ENCODE peak calls at places on chromosomes 16 and 17, in ten cellular contexts. B is GM23248; O is activated CD4-positive, alpha-beta T cell treated with anti-CD3 and anti-CD28 coated beads, Interleukin-2, amount 50 U/mL, for 48 hours; Q is endodermal cell; A is HEK293T; F is activated T-helper 1 cell treated with anti-CD3 and anti-CD28 coated beads, Interleukin-2, amount 50 U/mL, for 16 hours; X is K562; N is progenitor cell of endocrine pancreas; C is T-helper 1 cell; W is astrocyte of the hippocampus. I is an unnamed sample.

GRCh38 chr17:29590261-29590978 is 972 bp upstream of the GIT1 start:
- DNase-seq in B (peak; percentile 87), O (no peak), Q (no peak), A (no peak), F (no peak), X (no peak), N (no peak), C (no peak), W (peak; percentile 68), I (no peak)

GRCh38 chr17:6244796-6245195 is 174.6 kb downstream of the WSCD1 start:
- DNase-seq in B (no peak), O (no peak), Q (peak; percentile 43), A (no peak), F (no peak), X (no peak), N (no peak), C (no peak), W (no peak), I (no peak)

GRCh38 chr17:83069571-83069906 is 9.9 kb upstream of the METRNL start:
- DNase-seq in B (no peak), O (no peak), Q (no peak), A (no peak), F (no peak), X (no peak), N (no peak), C (no peak), W (no peak), I (no peak)

GRCh38 chr16:25823891-25824290 is 132.1 kb downstream of the HS3ST4 start:
- DNase-seq in B (peak; percentile 37), O (no peak), Q (no peak), A (no peak), F (no peak), X (no peak), N (no peak), C (no peak), W (peak; percentile 16), I (no peak)

GRCh38 chr17:40796846-40797245 is 2.9 kb downstream of the KRT28 start:
- DNase-seq in B (no peak), O (no peak), Q (peak; percentile 79), A (no peak), F (no peak), X (no peak), N (no peak), C (no peak), W (no peak), I (no peak)

GRCh38 chr16:86575754-86576557 is 2.4 kb upstream of the FOXL1 start:
- DNase-seq in B (peak; percentile 98), O (peak; percentile 65), Q (peak; percentile 98), A (peak; percentile 83), F (no peak), X (peak; percentile 94), N (peak; percentile 79), C (peak; percentile 29), W (peak; percentile 98), I (no peak)

GRCh38 chr17:869067-869466 is 86.9 kb downstream of the MRM3 start:
- DNase-seq in B (peak; percentile 92), O (no peak), Q (no peak), A (no peak), F (no peak), X (no peak), N (no peak), C (no peak), W (peak; percentile 65), I (no peak)

GRCh38 chr17:29747660-29748059 is 124.9 kb upstream of the CORO6 start:
- DNase-seq in B (no peak), O (no peak), Q (no peak), A (no peak), F (no peak), X (no peak), N (no peak), C (no peak), W (no peak), I (no peak)

GRCh38 chr17:57481901-57482300 is 225.6 kb downstream of the MSI2 start:
- DNase-seq in B (peak; percentile 96), O (no peak), Q (no peak), A (no peak), F (no peak), X (peak; percentile 32), N (no peak), C (no peak), W (peak; percentile 97), I (no peak)

GRCh38 chr16:71726491-71727319 is 2.2 kb upstream of the PHLPP2 start:
- DNase-seq in B (no peak), O (no peak), Q (no peak), A (no peak), F (no peak), X (no peak), N (no peak), C (no peak), W (no peak), I (no peak)

GRCh38 chr17:65698381-65699061 is 137.1 kb upstream of the AXIN2 start:
- DNase-seq in B (peak; percentile 36), O (no peak), Q (peak; percentile 71), A (no peak), F (no peak), X (no peak), N (no peak), C (no peak), W (peak; percentile 84), I (no peak)

GRCh38 chr16:19898924-19899604 is 14.4 kb upstream of the GPRC5B start:
- DNase-seq in B (peak; percentile 64), O (peak; percentile 52), Q (peak; percentile 89), A (peak; percentile 55), F (no peak), X (peak; percentile 59), N (peak; percentile 29), C (peak; percentile 7), W (peak; percentile 71), I (no peak)

GRCh38 chr16:11157143-11157542 is 98.9 kb downstream of the SOCS1 start:
- DNase-seq in B (no peak), O (no peak), Q (no peak), A (no peak), F (no peak), X (no peak), N (no peak), C (no peak), W (no peak), I (no peak)

GRCh38 chr16:1528921-1529537 is 4.4 kb upstream of the TMEM204 start:
- DNase-seq in B (no peak), O (no peak), Q (no peak), A (no peak), F (no peak), X (no peak), N (no peak), C (no peak), W (no peak), I (no peak)

GRCh38 chr16:87367556-87367955 is 16.0 kb downstream of the FBXO31 start:
- DNase-seq in B (no peak), O (no peak), Q (no peak), A (no peak), F (no peak), X (no peak), N (no peak), C (no peak), W (no peak), I (no peak)

GRCh38 chr17:46162871-46163270 is 30.4 kb downstream of the KANSL1 start:
- DNase-seq in B (no peak), O (no peak), Q (no peak), A (no peak), F (no peak), X (no peak), N (no peak), C (no peak), W (no peak), I (no peak)

GRCh38 chr17:27457405-27457730 is 1.1 kb downstream of the KSR1 start:
- DNase-seq in B (no peak), O (no peak), Q (no peak), A (no peak), F (no peak), X (no peak), N (no peak), C (no peak), W (no peak), I (no peak)

GRCh38 chr17:82332669-82333278 is 792 bp downstream of the SECTM1 start:
- DNase-seq in B (peak; percentile 84), O (no peak), Q (no peak), A (no peak), F (no peak), X (peak; percentile 76), N (no peak), C (no peak), W (peak; percentile 69), I (no peak)

GRCh38 chr17:75102385-75102821 is 7.4 kb upstream of the ARMC7 start:
- DNase-seq in B (no peak), O (no peak), Q (peak; percentile 60), A (no peak), F (no peak), X (no peak), N (no peak), C (no peak), W (no peak), I (peak; percentile 31)

GRCh38 chr17:47946929-47947397 is 5.6 kb downstream of the PNPO start:
- DNase-seq in B (peak; percentile 84), O (peak; percentile 88), Q (peak; percentile 97), A (peak; percentile 84), F (peak; percentile 46), X (peak; percentile 93), N (peak; percentile 54), C (peak; percentile 68), W (peak; percentile 88), I (peak; percentile 69)

GRCh38 chr16:67880584-67880983 is 4.1 kb upstream of the NRN1L start:
- DNase-seq in B (no peak), O (no peak), Q (no peak), A (no peak), F (no peak), X (no peak), N (no peak), C (no peak), W (no peak), I (no peak)

GRCh38 chr16:67400901-67401300 is 7.6 kb upstream of the TPPP3 start:
- DNase-seq in B (no peak), O (no peak), Q (no peak), A (no peak), F (no peak), X (no peak), N (no peak), C (no peak), W (no peak), I (no peak)

GRCh38 chr16:20887207-20887606 is 13.0 kb downstream of the DCUN1D3 start:
- DNase-seq in B (no peak), O (no peak), Q (no peak), A (no peak), F (no peak), X (no peak), N (no peak), C (no peak), W (no peak), I (no peak)

GRCh38 chr16:15894571-15895358 is 6.4 kb upstream of the CEP20 start:
- DNase-seq in B (no peak), O (no peak), Q (no peak), A (no peak), F (no peak), X (no peak), N (no peak), C (no peak), W (no peak), I (no peak)

GRCh38 chr16:11232852-11233726 is 22.9 kb downstream of the SOCS1 start:
- DNase-seq in B (no peak), O (peak; percentile 95), Q (peak; percentile 76), A (no peak), F (peak; percentile 40), X (peak; percentile 78), N (no peak), C (peak; percentile 71), W (no peak), I (peak; percentile 63)

GRCh38 chr17:35242158-35242804 is 591 bp upstream of the SLFN5 start:
- DNase-seq in B (peak; percentile 73), O (peak; percentile 88), Q (peak; percentile 97), A (peak; percentile 54), F (peak; percentile 74), X (peak; percentile 14), N (peak; percentile 68), C (peak; percentile 81), W (peak; percentile 67), I (peak; percentile 83)

GRCh38 chr17:40726919-40727318 is 23.4 kb upstream of the KRT24 start:
- DNase-seq in B (peak; percentile 21), O (no peak), Q (no peak), A (no peak), F (no peak), X (no peak), N (no peak), C (no peak), W (no peak), I (no peak)

GRCh38 chr17:62014526-62014925 is 50.6 kb downstream of the MED13 start:
- DNase-seq in B (peak; percentile 24), O (no peak), Q (no peak), A (no peak), F (no peak), X (no peak), N (no peak), C (no peak), W (peak; percentile 62), I (no peak)

I was measured in GM12892.